ENCODE peak calls at places on chromosome 13, in five cellular contexts. G is LoVo; U is ELR; L is occipital lobe; T is activated naive CD8-positive, alpha-beta T cell treated with anti-CD3 and anti-CD28 coated beads for 36 hours. M is an unnamed sample.

GRCh38 chr13:59261928-59262488 is 901.7 kb downstream of the DIAPH3 start:
- DNase-seq in G (no peak), U (no peak), L (peak), T (no peak), M (no peak)

GRCh38 chr13:21673592-21674270 is 2.9 kb downstream of the FGF9 start:
- DNase-seq in G (peak), U (peak), L (peak), T (peak), M (peak)

GRCh38 chr13:99979453-99980200 is 2.0 kb upstream of the ZIC2 start:
- DNase-seq in G (no peak), U (peak), L (no peak), T (no peak), M (no peak)

GRCh38 chr13:99237981-99238662 is 20.1 kb downstream of the GPR18 start:
- DNase-seq in G (no peak), U (no peak), L (no peak), T (peak), M (no peak)

GRCh38 chr13:114115191-114115671 is 17.2 kb downstream of the RASA3 start:
- DNase-seq in G (peak), U (peak), L (no peak), T (no peak), M (no peak)

GRCh38 chr13:45179428-45179827 is 21.4 kb downstream of the KCTD4 start:
- DNase-seq in G (peak), U (no peak), L (no peak), T (no peak), M (no peak)

GRCh38 chr13:31067416-31068118 is 94.1 kb downstream of the HSPH1 start:
- DNase-seq in G (no peak), U (peak), L (peak), T (no peak), M (no peak)

GRCh38 chr13:39317284-39317683 is 279.0 kb downstream of the NHLRC3 start:
- DNase-seq in G (no peak), U (peak), L (peak), T (no peak), M (no peak)

GRCh38 chr13:106381083-106381482 is 154.4 kb downstream of the EFNB2 start:
- DNase-seq in G (no peak), U (no peak), L (no peak), T (no peak), M (no peak)

GRCh38 chr13:40161931-40162330 is 504.5 kb downstream of the FOXO1 start:
- DNase-seq in G (no peak), U (no peak), L (no peak), T (no peak), M (no peak)

GRCh38 chr13:50365683-50366391 is 350.6 kb downstream of the KCNRG start:
- DNase-seq in G (peak), U (peak), L (no peak), T (peak), M (no peak)

GRCh38 chr13:50119593-50119992 is 104.3 kb downstream of the KCNRG start:
- DNase-seq in G (no peak), U (no peak), L (no peak), T (no peak), M (no peak)

GRCh38 chr13:19601749-19602725 is 31.4 kb upstream of the MPHOSPH8 start:
- DNase-seq in G (peak), U (peak), L (no peak), T (peak), M (no peak)

GRCh38 chr13:31772231-31772630 is 32.9 kb downstream of the RXFP2 start:
- DNase-seq in G (no peak), U (no peak), L (no peak), T (no peak), M (no peak)

GRCh38 chr13:35472308-35473008 is 4.0 kb downstream of the MAB21L1 start:
- DNase-seq in G (no peak), U (peak), L (no peak), T (no peak), M (no peak)

GRCh38 chr13:95403349-95404140 is 102.3 kb upstream of the ABCC4 start:
- DNase-seq in G (no peak), U (peak), L (no peak), T (no peak), M (peak)

GRCh38 chr13:49113526-49114286 is 106.4 kb upstream of the MLNR start:
- DNase-seq in G (no peak), U (peak), L (no peak), T (no peak), M (no peak)

GRCh38 chr13:60260440-60260839 is 96.7 kb upstream of the DIAPH3 start:
- DNase-seq in G (no peak), U (no peak), L (no peak), T (no peak), M (no peak)

GRCh38 chr13:53240316-53240715 is 211.7 kb downstream of the OLFM4 start:
- DNase-seq in G (no peak), U (no peak), L (no peak), T (no peak), M (no peak)

GRCh38 chr13:25406377-25406776 is 34.6 kb downstream of the ATP8A2 start:
- DNase-seq in G (no peak), U (peak), L (no peak), T (no peak), M (no peak)

GRCh38 chr13:71860547-71861131 is 6.4 kb downstream of the DACH1 start:
- DNase-seq in G (no peak), U (no peak), L (no peak), T (no peak), M (no peak)

GRCh38 chr13:19283836-19284235 is 102.2 kb upstream of the TUBA3C start:
- DNase-seq in G (no peak), U (no peak), L (no peak), T (no peak), M (no peak)

GRCh38 chr13:110254151-110254679 is 52.7 kb downstream of the COL4A1 start:
- DNase-seq in G (no peak), U (peak), L (no peak), T (no peak), M (no peak)

GRCh38 chr13:109779876-109780516 is 6.4 kb downstream of the IRS2 start:
- DNase-seq in G (no peak), U (no peak), L (no peak), T (no peak), M (no peak)

GRCh38 chr13:104869501-104869900 is 1666.0 kb downstream of the EFNB2 start:
- DNase-seq in G (no peak), U (peak), L (no peak), T (no peak), M (no peak)

GRCh38 chr13:35763805-35764170 is 287.3 kb upstream of the MAB21L1 start:
- DNase-seq in G (no peak), U (no peak), L (no peak), T (no peak), M (no peak)

GRCh38 chr13:110214637-110215036 is 92.3 kb downstream of the COL4A1 start:
- DNase-seq in G (no peak), U (no peak), L (no peak), T (no peak), M (no peak)

GRCh38 chr13:74466015-74466414 is 331.8 kb upstream of the KLF12 start:
- DNase-seq in G (no peak), U (no peak), L (no peak), T (no peak), M (no peak)

GRCh38 chr13:38844581-38844980 is 146.1 kb downstream of the STOML3 start:
- DNase-seq in G (no peak), U (no peak), L (no peak), T (no peak), M (no peak)

GRCh38 chr13:26482451-26483197 is 74.9 kb upstream of the WASF3 start:
- DNase-seq in G (peak), U (peak), L (no peak), T (peak), M (no peak)

GRCh38 chr13:110575322-110576069 is 14.0 kb upstream of the RAB20 start:
- DNase-seq in G (no peak), U (peak), L (no peak), T (peak), M (no peak)

M was measured in hypothalamus.